ENCODE peak calls at places on chromosome 21, in seven cellular contexts. One of them, this sample, is unnamed.

GRCh38 chr21:32826317-32827167 is 55.0 kb upstream of the PAXBP1 start:
- DNase-seq in tibial artery: no peak
- DNase-seq in fibroblast of the conjunctiva: peak
- DNase-seq in activated naive CD8-positive, alpha-beta T cell treated with anti-CD3 and anti-CD28 coated beads, Interleukin-2, amount 50 U/mL, for 24 hours: no peak
- DNase-seq in C1 segment of cervical spinal cord: no peak
- DNase-seq in activated naive CD4-positive, alpha-beta T cell treated with Interleukin-2 at 50 U/mL for 16 hours: peak
- DNase-seq in KBM-7: peak
- DNase-seq in this sample: peak

GRCh38 chr21:46431448-46431847 is 27.2 kb upstream of the DIP2A start:
- DNase-seq in tibial artery: no peak
- DNase-seq in fibroblast of the conjunctiva: no peak
- DNase-seq in activated naive CD8-positive, alpha-beta T cell treated with anti-CD3 and anti-CD28 coated beads, Interleukin-2, amount 50 U/mL, for 24 hours: no peak
- DNase-seq in C1 segment of cervical spinal cord: no peak
- DNase-seq in activated naive CD4-positive, alpha-beta T cell treated with Interleukin-2 at 50 U/mL for 16 hours: no peak
- DNase-seq in KBM-7: no peak
- DNase-seq in this sample: no peak

GRCh38 chr21:39951183-39952101 is 84.2 kb downstream of the PCP4 start:
- DNase-seq in tibial artery: no peak
- DNase-seq in fibroblast of the conjunctiva: no peak
- DNase-seq in activated naive CD8-positive, alpha-beta T cell treated with anti-CD3 and anti-CD28 coated beads, Interleukin-2, amount 50 U/mL, for 24 hours: no peak
- DNase-seq in C1 segment of cervical spinal cord: no peak
- DNase-seq in activated naive CD4-positive, alpha-beta T cell treated with Interleukin-2 at 50 U/mL for 16 hours: no peak
- DNase-seq in KBM-7: no peak
- DNase-seq in this sample: no peak

GRCh38 chr21:29748391-29749167 is 191.2 kb downstream of the GRIK1 start:
- DNase-seq in tibial artery: no peak
- DNase-seq in fibroblast of the conjunctiva: no peak
- DNase-seq in activated naive CD8-positive, alpha-beta T cell treated with anti-CD3 and anti-CD28 coated beads, Interleukin-2, amount 50 U/mL, for 24 hours: no peak
- DNase-seq in C1 segment of cervical spinal cord: no peak
- DNase-seq in activated naive CD4-positive, alpha-beta T cell treated with Interleukin-2 at 50 U/mL for 16 hours: no peak
- DNase-seq in KBM-7: no peak
- DNase-seq in this sample: no peak

GRCh38 chr21:15874610-15875009 is 144.8 kb downstream of the USP25 start:
- DNase-seq in tibial artery: no peak
- DNase-seq in fibroblast of the conjunctiva: no peak
- DNase-seq in activated naive CD8-positive, alpha-beta T cell treated with anti-CD3 and anti-CD28 coated beads, Interleukin-2, amount 50 U/mL, for 24 hours: no peak
- DNase-seq in C1 segment of cervical spinal cord: no peak
- DNase-seq in activated naive CD4-positive, alpha-beta T cell treated with Interleukin-2 at 50 U/mL for 16 hours: no peak
- DNase-seq in KBM-7: no peak
- DNase-seq in this sample: no peak

GRCh38 chr21:27464643-27465042 is 497.8 kb upstream of the ADAMTS5 start:
- DNase-seq in tibial artery: no peak
- DNase-seq in fibroblast of the conjunctiva: no peak
- DNase-seq in activated naive CD8-positive, alpha-beta T cell treated with anti-CD3 and anti-CD28 coated beads, Interleukin-2, amount 50 U/mL, for 24 hours: no peak
- DNase-seq in C1 segment of cervical spinal cord: no peak
- DNase-seq in activated naive CD4-positive, alpha-beta T cell treated with Interleukin-2 at 50 U/mL for 16 hours: no peak
- DNase-seq in KBM-7: no peak
- DNase-seq in this sample: no peak

GRCh38 chr21:39064325-39065012 is 118.8 kb downstream of the PSMG1 start:
- DNase-seq in tibial artery: no peak
- DNase-seq in fibroblast of the conjunctiva: no peak
- DNase-seq in activated naive CD8-positive, alpha-beta T cell treated with anti-CD3 and anti-CD28 coated beads, Interleukin-2, amount 50 U/mL, for 24 hours: no peak
- DNase-seq in C1 segment of cervical spinal cord: no peak
- DNase-seq in activated naive CD4-positive, alpha-beta T cell treated with Interleukin-2 at 50 U/mL for 16 hours: no peak
- DNase-seq in KBM-7: no peak
- DNase-seq in this sample: no peak

GRCh38 chr21:34276711-34277425 is 86.9 kb upstream of the KCNE2 start:
- DNase-seq in tibial artery: no peak
- DNase-seq in fibroblast of the conjunctiva: no peak
- DNase-seq in activated naive CD8-positive, alpha-beta T cell treated with anti-CD3 and anti-CD28 coated beads, Interleukin-2, amount 50 U/mL, for 24 hours: no peak
- DNase-seq in C1 segment of cervical spinal cord: no peak
- DNase-seq in activated naive CD4-positive, alpha-beta T cell treated with Interleukin-2 at 50 U/mL for 16 hours: peak
- DNase-seq in KBM-7: no peak
- DNase-seq in this sample: no peak

GRCh38 chr21:23968722-23969647 is 1638.3 kb downstream of the MRPL39 start:
- DNase-seq in tibial artery: no peak
- DNase-seq in fibroblast of the conjunctiva: peak
- DNase-seq in activated naive CD8-positive, alpha-beta T cell treated with anti-CD3 and anti-CD28 coated beads, Interleukin-2, amount 50 U/mL, for 24 hours: peak
- DNase-seq in C1 segment of cervical spinal cord: no peak
- DNase-seq in activated naive CD4-positive, alpha-beta T cell treated with Interleukin-2 at 50 U/mL for 16 hours: peak
- DNase-seq in KBM-7: peak
- DNase-seq in this sample: peak

GRCh38 chr21:24204641-24205040 is 1402.6 kb downstream of the MRPL39 start:
- DNase-seq in tibial artery: no peak
- DNase-seq in fibroblast of the conjunctiva: no peak
- DNase-seq in activated naive CD8-positive, alpha-beta T cell treated with anti-CD3 and anti-CD28 coated beads, Interleukin-2, amount 50 U/mL, for 24 hours: no peak
- DNase-seq in C1 segment of cervical spinal cord: no peak
- DNase-seq in activated naive CD4-positive, alpha-beta T cell treated with Interleukin-2 at 50 U/mL for 16 hours: no peak
- DNase-seq in KBM-7: no peak
- DNase-seq in this sample: no peak

GRCh38 chr21:26840206-26840605 is 5.0 kb downstream of the ADAMTS1 start:
- DNase-seq in tibial artery: no peak
- DNase-seq in fibroblast of the conjunctiva: no peak
- DNase-seq in activated naive CD8-positive, alpha-beta T cell treated with anti-CD3 and anti-CD28 coated beads, Interleukin-2, amount 50 U/mL, for 24 hours: peak
- DNase-seq in C1 segment of cervical spinal cord: no peak
- DNase-seq in activated naive CD4-positive, alpha-beta T cell treated with Interleukin-2 at 50 U/mL for 16 hours: no peak
- DNase-seq in KBM-7: no peak
- DNase-seq in this sample: no peak

GRCh38 chr21:42320791-42321190 is 5.6 kb upstream of the TFF3 start:
- DNase-seq in tibial artery: no peak
- DNase-seq in fibroblast of the conjunctiva: no peak
- DNase-seq in activated naive CD8-positive, alpha-beta T cell treated with anti-CD3 and anti-CD28 coated beads, Interleukin-2, amount 50 U/mL, for 24 hours: no peak
- DNase-seq in C1 segment of cervical spinal cord: no peak
- DNase-seq in activated naive CD4-positive, alpha-beta T cell treated with Interleukin-2 at 50 U/mL for 16 hours: no peak
- DNase-seq in KBM-7: no peak
- DNase-seq in this sample: no peak

GRCh38 chr21:32412162-32412997 is at the start of gene EVA1C:
- DNase-seq in tibial artery: peak
- DNase-seq in fibroblast of the conjunctiva: no peak
- DNase-seq in activated naive CD8-positive, alpha-beta T cell treated with anti-CD3 and anti-CD28 coated beads, Interleukin-2, amount 50 U/mL, for 24 hours: peak
- DNase-seq in C1 segment of cervical spinal cord: peak
- DNase-seq in activated naive CD4-positive, alpha-beta T cell treated with Interleukin-2 at 50 U/mL for 16 hours: peak
- DNase-seq in KBM-7: peak
- DNase-seq in this sample: no peak

This sample was measured in neural crest cell.